ENCODE peak calls at places on chromosomes 5 and 9, in five cellular contexts. One of them, this sample, is unnamed.
A peak's percentile ranks its signal among the peaks of the same experiment; 100 is the strongest.

GRCh38 chr5:179404321-179405053 is 59.2 kb upstream of the ADAMTS2 start:
- DNase-seq in left lobe of liver: peak; percentile 40
- DNase-seq in cardiac muscle cell: peak; percentile 22
- DNase-seq in posterior vena cava: peak; percentile 70
- DNase-seq in lower lobe of right lung: no peak
- DNase-seq in this sample: no peak

GRCh38 chr9:136366826-136367225 is 3.3 kb upstream of the DNLZ start:
- DNase-seq in left lobe of liver: no peak
- DNase-seq in cardiac muscle cell: no peak
- DNase-seq in posterior vena cava: no peak
- DNase-seq in lower lobe of right lung: no peak
- DNase-seq in this sample: no peak

GRCh38 chr5:87940775-87941174 is 327.9 kb downstream of the TMEM161B start:
- DNase-seq in left lobe of liver: no peak
- DNase-seq in cardiac muscle cell: no peak
- DNase-seq in posterior vena cava: no peak
- DNase-seq in lower lobe of right lung: no peak
- DNase-seq in this sample: no peak

GRCh38 chr9:35811364-35812024 is 568 bp downstream of the SPAG8 start:
- DNase-seq in left lobe of liver: peak; percentile 89
- DNase-seq in cardiac muscle cell: no peak
- DNase-seq in posterior vena cava: no peak
- DNase-seq in lower lobe of right lung: no peak
- DNase-seq in this sample: no peak

GRCh38 chr5:179192891-179193470 is 132.8 kb downstream of the ZNF354C start:
- DNase-seq in left lobe of liver: no peak
- DNase-seq in cardiac muscle cell: no peak
- DNase-seq in posterior vena cava: peak; percentile 72
- DNase-seq in lower lobe of right lung: peak; percentile 24
- DNase-seq in this sample: no peak

GRCh38 chr5:136631176-136631575 is 265.8 kb upstream of the TRPC7 start:
- DNase-seq in left lobe of liver: no peak
- DNase-seq in cardiac muscle cell: no peak
- DNase-seq in posterior vena cava: no peak
- DNase-seq in lower lobe of right lung: no peak
- DNase-seq in this sample: peak; percentile 20

GRCh38 chr9:98481676-98482075 is 226.2 kb upstream of the TBC1D2 start:
- DNase-seq in left lobe of liver: no peak
- DNase-seq in cardiac muscle cell: no peak
- DNase-seq in posterior vena cava: no peak
- DNase-seq in lower lobe of right lung: no peak
- DNase-seq in this sample: no peak

GRCh38 chr9:127714916-127715442 is 484 bp downstream of the PTRH1 start:
- DNase-seq in left lobe of liver: no peak
- DNase-seq in cardiac muscle cell: peak; percentile 31
- DNase-seq in posterior vena cava: no peak
- DNase-seq in lower lobe of right lung: no peak
- DNase-seq in this sample: peak; percentile 65

GRCh38 chr9:37925786-37926736 is 22.1 kb upstream of the SLC25A51 start:
- DNase-seq in left lobe of liver: no peak
- DNase-seq in cardiac muscle cell: no peak
- DNase-seq in posterior vena cava: peak; percentile 52
- DNase-seq in lower lobe of right lung: peak; percentile 29
- DNase-seq in this sample: no peak

GRCh38 chr5:151956720-151957119 is 32.1 kb upstream of the GLRA1 start:
- DNase-seq in left lobe of liver: no peak
- DNase-seq in cardiac muscle cell: no peak
- DNase-seq in posterior vena cava: no peak
- DNase-seq in lower lobe of right lung: no peak
- DNase-seq in this sample: no peak

GRCh38 chr9:91073049-91073810 is 271.6 kb downstream of the SYK start:
- DNase-seq in left lobe of liver: no peak
- DNase-seq in cardiac muscle cell: no peak
- DNase-seq in posterior vena cava: no peak
- DNase-seq in lower lobe of right lung: peak; percentile 68
- DNase-seq in this sample: no peak

GRCh38 chr5:158487677-158488076 is 612.0 kb downstream of the EBF1 start:
- DNase-seq in left lobe of liver: no peak
- DNase-seq in cardiac muscle cell: no peak
- DNase-seq in posterior vena cava: no peak
- DNase-seq in lower lobe of right lung: no peak
- DNase-seq in this sample: no peak

GRCh38 chr5:3740546-3741371 is 145.1 kb downstream of the IRX1 start:
- DNase-seq in left lobe of liver: no peak
- DNase-seq in cardiac muscle cell: no peak
- DNase-seq in posterior vena cava: no peak
- DNase-seq in lower lobe of right lung: no peak
- DNase-seq in this sample: no peak

GRCh38 chr5:56465757-56466127 is 232.6 kb upstream of the ANKRD55 start:
- DNase-seq in left lobe of liver: no peak
- DNase-seq in cardiac muscle cell: no peak
- DNase-seq in posterior vena cava: no peak
- DNase-seq in lower lobe of right lung: no peak
- DNase-seq in this sample: no peak

GRCh38 chr9:98195671-98196070 is 3.2 kb upstream of the CORO2A start:
- DNase-seq in left lobe of liver: no peak
- DNase-seq in cardiac muscle cell: no peak
- DNase-seq in posterior vena cava: no peak
- DNase-seq in lower lobe of right lung: no peak
- DNase-seq in this sample: no peak

GRCh38 chr5:148733601-148734438 is 79.5 kb upstream of the HTR4 start:
- DNase-seq in left lobe of liver: peak; percentile 76
- DNase-seq in cardiac muscle cell: peak; percentile 91
- DNase-seq in posterior vena cava: peak; percentile 85
- DNase-seq in lower lobe of right lung: peak; percentile 67
- DNase-seq in this sample: peak; percentile 88

GRCh38 chr5:39005566-39006232 is 68.5 kb downstream of the RICTOR start:
- DNase-seq in left lobe of liver: no peak
- DNase-seq in cardiac muscle cell: no peak
- DNase-seq in posterior vena cava: no peak
- DNase-seq in lower lobe of right lung: no peak
- DNase-seq in this sample: no peak

GRCh38 chr5:142013734-142014495 is 1.1 kb upstream of the GNPDA1 start:
- DNase-seq in left lobe of liver: peak; percentile 89
- DNase-seq in cardiac muscle cell: no peak
- DNase-seq in posterior vena cava: peak; percentile 91
- DNase-seq in lower lobe of right lung: no peak
- DNase-seq in this sample: no peak

GRCh38 chr9:23683476-23684095 is 142.5 kb downstream of the ELAVL2 start:
- DNase-seq in left lobe of liver: no peak
- DNase-seq in cardiac muscle cell: no peak
- DNase-seq in posterior vena cava: no peak
- DNase-seq in lower lobe of right lung: no peak
- DNase-seq in this sample: peak; percentile 27

GRCh38 chr5:172832383-172833315 is 1.4 kb upstream of the ERGIC1 start:
- DNase-seq in left lobe of liver: peak; percentile 93
- DNase-seq in cardiac muscle cell: no peak
- DNase-seq in posterior vena cava: no peak
- DNase-seq in lower lobe of right lung: no peak
- DNase-seq in this sample: no peak

GRCh38 chr9:19998153-19998552 is 209.3 kb upstream of the SLC24A2 start:
- DNase-seq in left lobe of liver: no peak
- DNase-seq in cardiac muscle cell: no peak
- DNase-seq in posterior vena cava: no peak
- DNase-seq in lower lobe of right lung: no peak
- DNase-seq in this sample: no peak

GRCh38 chr5:1004598-1005361 is 3.8 kb upstream of the NKD2 start:
- DNase-seq in left lobe of liver: peak; percentile 81
- DNase-seq in cardiac muscle cell: peak; percentile 75
- DNase-seq in posterior vena cava: peak; percentile 92
- DNase-seq in lower lobe of right lung: peak; percentile 82
- DNase-seq in this sample: peak; percentile 80

GRCh38 chr9:127187231-127187956 is 65.0 kb upstream of the ANGPTL2 start:
- DNase-seq in left lobe of liver: no peak
- DNase-seq in cardiac muscle cell: no peak
- DNase-seq in posterior vena cava: peak; percentile 89
- DNase-seq in lower lobe of right lung: peak; percentile 48
- DNase-seq in this sample: peak; percentile 55

GRCh38 chr9:101480386-101480785 is 44.8 kb upstream of the ALDOB start:
- DNase-seq in left lobe of liver: no peak
- DNase-seq in cardiac muscle cell: no peak
- DNase-seq in posterior vena cava: no peak
- DNase-seq in lower lobe of right lung: no peak
- DNase-seq in this sample: no peak

GRCh38 chr5:123429993-123430392 is 6.8 kb upstream of the CEP120 start:
- DNase-seq in left lobe of liver: no peak
- DNase-seq in cardiac muscle cell: no peak
- DNase-seq in posterior vena cava: no peak
- DNase-seq in lower lobe of right lung: no peak
- DNase-seq in this sample: no peak

GRCh38 chr5:120512068-120512467 is 48.0 kb downstream of the PRR16 start:
- DNase-seq in left lobe of liver: no peak
- DNase-seq in cardiac muscle cell: no peak
- DNase-seq in posterior vena cava: no peak
- DNase-seq in lower lobe of right lung: no peak
- DNase-seq in this sample: peak; percentile 33

GRCh38 chr9:68844623-68845612 is 139.9 kb downstream of the PIP5K1B start:
- DNase-seq in left lobe of liver: no peak
- DNase-seq in cardiac muscle cell: peak; percentile 65
- DNase-seq in posterior vena cava: no peak
- DNase-seq in lower lobe of right lung: no peak
- DNase-seq in this sample: peak; percentile 68

This sample was measured in neural progenitor cell.